ENCODE peak calls at places on chromosomes 11 and 22, in seven cellular contexts. B, I, G, O, X, D and C are unnamed samples.
A peak's percentile ranks its signal among the peaks of the same experiment; 100 is the strongest.

GRCh38 chr11:96680515-96680914 is 290.7 kb downstream of the JRKL start:
- DNase-seq in B (no peak), I (no peak), G (no peak), O (no peak), X (no peak), D (no peak), C (no peak)

GRCh38 chr11:59810911-59811259 is 307 bp upstream of the MRPL16 start:
- DNase-seq in B (no peak), I (no peak), G (no peak), O (no peak), X (no peak), D (no peak), C (no peak)

GRCh38 chr11:61065955-61066638 is 36.2 kb upstream of the CD5 start:
- DNase-seq in B (no peak), I (no peak), G (no peak), O (no peak), X (no peak), D (no peak), C (no peak)

GRCh38 chr11:110367571-110367970 is 62.2 kb upstream of the FDX1 start:
- DNase-seq in B (peak; percentile 37), I (no peak), G (no peak), O (peak; percentile 45), X (no peak), D (no peak), C (no peak)

GRCh38 chr11:63866211-63866610 is 27.3 kb downstream of the MARK2 start:
- DNase-seq in B (peak; percentile 80), I (peak; percentile 61), G (peak; percentile 87), O (peak; percentile 68), X (peak; percentile 29), D (no peak), C (peak; percentile 66)

GRCh38 chr11:44964526-44965209 is 14.0 kb upstream of the TP53I11 start:
- DNase-seq in B (no peak), I (no peak), G (peak; percentile 87), O (no peak), X (no peak), D (peak; percentile 72), C (no peak)

GRCh38 chr22:36385491-36386350 is 2.0 kb downstream of the MYH9 start:
- DNase-seq in B (no peak), I (no peak), G (peak; percentile 83), O (no peak), X (no peak), D (peak; percentile 67), C (peak; percentile 63)

GRCh38 chr22:24474649-24475048 is 20.5 kb upstream of the UPB1 start:
- DNase-seq in B (peak; percentile 27), I (peak; percentile 76), G (no peak), O (no peak), X (no peak), D (no peak), C (peak; percentile 8)

GRCh38 chr22:37714634-37715033 is 17.8 kb downstream of the TRIOBP start:
- DNase-seq in B (no peak), I (no peak), G (no peak), O (no peak), X (no peak), D (no peak), C (no peak)

GRCh38 chr11:102592634-102593581 is 32.2 kb downstream of the MMP20 start:
- DNase-seq in B (peak; percentile 33), I (peak; percentile 20), G (no peak), O (peak; percentile 36), X (no peak), D (peak; percentile 58), C (peak; percentile 31)

GRCh38 chr11:119019996-119020395 is 1.4 kb downstream of the TRAPPC4 start:
- DNase-seq in B (no peak), I (no peak), G (no peak), O (no peak), X (no peak), D (no peak), C (no peak)

GRCh38 chr11:125270711-125271110 is 106.2 kb downstream of the PKNOX2 start:
- DNase-seq in B (peak; percentile 24), I (peak; percentile 77), G (no peak), O (no peak), X (no peak), D (no peak), C (no peak)

GRCh38 chr11:128594246-128594645 is 6.9 kb upstream of the ETS1 start:
- DNase-seq in B (no peak), I (no peak), G (no peak), O (no peak), X (no peak), D (no peak), C (peak; percentile 33)

GRCh38 chr11:65415499-65416340 is 6.9 kb upstream of the NEAT1 start:
- DNase-seq in B (no peak), I (no peak), G (no peak), O (no peak), X (no peak), D (peak; percentile 21), C (no peak)

GRCh38 chr11:11140510-11140909 is 212.5 kb downstream of the CSNK2A3 start:
- DNase-seq in B (no peak), I (no peak), G (no peak), O (no peak), X (no peak), D (no peak), C (no peak)

GRCh38 chr11:72578541-72578940 is 95.7 kb downstream of the PDE2A start:
- DNase-seq in B (no peak), I (no peak), G (no peak), O (no peak), X (no peak), D (no peak), C (no peak)

GRCh38 chr22:19632671-19633148 is 81.6 kb upstream of the SEPTIN5 start:
- DNase-seq in B (no peak), I (no peak), G (no peak), O (no peak), X (no peak), D (no peak), C (no peak)

GRCh38 chr11:2287102-2287501 is 14.6 kb downstream of the C11orf21 start:
- DNase-seq in B (no peak), I (no peak), G (no peak), O (no peak), X (no peak), D (no peak), C (no peak)

GRCh38 chr11:2579315-2580060 is 120.3 kb downstream of the KCNQ1OT1 start:
- DNase-seq in B (no peak), I (no peak), G (no peak), O (no peak), X (peak; percentile 5), D (peak; percentile 32), C (no peak)

GRCh38 chr22:37274380-37274862 is 7.9 kb upstream of the CYTH4 start:
- DNase-seq in B (no peak), I (no peak), G (no peak), O (no peak), X (peak; percentile 58), D (no peak), C (no peak)

DNA sequence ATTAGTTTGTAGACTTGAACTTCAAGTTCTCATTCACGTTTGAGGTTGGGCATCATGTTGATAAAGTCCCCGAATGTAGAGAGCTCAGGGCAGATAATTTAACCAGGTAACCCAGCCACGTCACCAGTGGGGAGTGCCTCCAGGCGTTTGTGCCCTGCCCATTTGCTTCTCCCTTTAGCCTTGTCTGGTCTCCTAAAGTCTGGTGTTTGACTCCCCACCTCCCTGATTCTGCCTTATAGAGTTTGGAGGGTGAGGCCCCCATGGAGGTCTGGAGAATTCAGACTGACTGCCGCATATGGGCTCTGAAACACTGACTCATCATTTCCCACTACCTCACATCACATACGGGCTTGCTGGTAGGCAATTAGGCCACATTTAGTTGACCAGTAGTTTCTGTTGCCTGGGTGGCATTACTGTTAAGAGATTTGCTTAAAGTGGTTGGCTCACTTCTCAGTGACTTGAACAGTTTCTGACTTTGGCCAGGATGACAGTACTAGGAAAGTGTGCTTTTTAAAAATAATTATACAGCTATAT is 99.3 kb upstream of the GAL start:
- DNase-seq in B (no peak), I (peak; percentile 6), G (no peak), O (no peak), X (no peak), D (no peak), C (no peak)
- H3K4me3 ChIP-seq in B (no peak overlapping the region), I (no peak overlapping the region), G (no peak overlapping the region), O (no peak overlapping the region), X (no peak overlapping the region), D (no peak overlapping the region), C (no peak overlapping the region)

DNA sequence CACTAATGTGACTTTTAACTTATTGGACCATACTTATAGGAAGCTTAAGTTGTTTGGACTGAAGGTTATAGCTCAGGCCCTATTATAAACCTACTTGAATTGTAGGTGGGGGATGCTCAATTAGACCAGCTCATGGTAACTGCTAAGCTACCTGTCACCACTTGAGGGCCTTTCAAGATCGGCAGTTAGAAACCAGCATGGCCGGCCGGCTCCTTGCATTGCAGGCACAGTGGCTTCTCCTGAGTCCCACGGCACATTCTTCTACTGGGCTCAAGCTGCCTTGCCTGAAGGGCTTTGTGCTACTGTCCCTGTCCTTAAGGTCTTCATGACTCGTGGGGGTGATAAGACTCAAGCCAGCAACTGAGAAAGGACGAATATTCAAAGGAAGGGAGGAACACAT is 70.8 kb downstream of the TBC1D22A start:
- DNase-seq in B (no peak), I (peak; percentile 25), G (no peak), O (peak; percentile 51), X (no peak), D (peak; percentile 67), C (no peak)
- TF ChIP-seq CTCF in B (no peak), I (peak; percentile 35), G (no peak), O (peak; percentile 48), X (peak; percentile 35), D (peak; percentile 60), C (no peak)

DNA sequence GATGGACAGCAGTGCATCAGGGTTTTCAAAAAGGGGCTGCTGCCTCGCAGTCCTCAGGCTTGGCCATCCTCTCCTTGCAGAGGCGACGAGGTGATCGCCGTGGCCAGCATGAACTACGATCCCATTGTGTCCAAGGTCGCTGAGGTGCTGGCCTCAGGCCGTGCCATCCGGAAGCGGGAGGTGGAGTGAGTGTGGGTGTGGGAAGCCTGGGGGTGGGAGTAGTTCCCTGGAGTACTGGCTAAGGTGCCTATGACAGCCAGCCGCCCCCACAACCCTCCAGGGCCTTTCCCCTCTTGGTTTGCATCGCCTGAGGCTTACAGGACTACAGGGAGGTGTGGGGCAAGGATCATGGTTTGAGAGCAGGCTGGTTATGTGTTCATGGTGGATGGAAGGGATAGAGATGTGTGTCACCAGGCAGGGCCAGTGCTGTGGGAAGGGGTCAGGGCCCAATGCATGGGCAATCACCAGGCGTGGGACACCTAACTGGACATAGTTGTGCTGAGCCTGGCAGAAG is 2.1 kb upstream of the LZTR1 start:
- DNase-seq in B (no peak), I (no peak), G (no peak), O (no peak), X (no peak), D (peak; percentile 15), C (no peak)
- H3K4me3 ChIP-seq in B (peak overlapping the region; percentile 47), I (no peak overlapping the region), G (no peak overlapping the region), O (peak overlapping the region; percentile 24), X (no peak overlapping the region), D (peak overlapping the region; percentile 27), C (peak overlapping the region; percentile 22)

GRCh38 chr11:47641585-47642098 is 717 bp downstream of the MTCH2 start:
- DNase-seq in B (peak; percentile 8), I (no peak), G (no peak), O (no peak), X (no peak), D (peak; percentile 24), C (no peak)

GRCh38 chr11:47645500-47645899 is 3.1 kb upstream of the MTCH2 start:
- DNase-seq in B (no peak), I (no peak), G (no peak), O (no peak), X (no peak), D (no peak), C (no peak)

GRCh38 chr11:47646019-47646418 is 3.7 kb upstream of the MTCH2 start:
- DNase-seq in B (no peak), I (no peak), G (no peak), O (no peak), X (no peak), D (no peak), C (no peak)

GRCh38 chr11:47642099-47642855 is at the start of gene MTCH2:
- DNase-seq in B (peak; percentile 98), I (peak; percentile 97), G (peak; percentile 96), O (peak; percentile 99), X (peak; percentile 96), D (peak; percentile 96), C (peak; percentile 96)
- TF ChIP-seq CTCF in B (no peak), I (peak; percentile 34), G (peak; percentile 16), O (no peak), X (peak; percentile 68), D (peak; percentile 43), C (no peak)